ENCODE peak calls at places on chromosomes 4 and X, in eight cellular contexts. C is HFFc6, H is mammary epithelial cell, L is fibroblast of pulmonary artery, U is retinal pigment epithelial cell, B is PC-3, V is breast epithelium, X is pancreas. Z is an unnamed sample.
A peak's percentile ranks its signal among the peaks of the same experiment; 100 is the strongest.

GRCh38 chr4:54695359-54696149 is 37.8 kb downstream of the KIT start:
- DNase-seq in C (no peak), H (no peak), L (no peak), U (no peak), B (no peak), V (no peak), X (no peak), Z (no peak)

GRCh38 chr4:64756016-64756415 is 346.8 kb upstream of the TECRL start:
- DNase-seq in C (no peak), H (peak; percentile 74), L (peak; percentile 35), U (no peak), B (peak; percentile 62), V (no peak), X (no peak), Z (no peak)

GRCh38 chr4:112735474-112735951 is 98.6 kb downstream of the LARP7 start:
- DNase-seq in C (no peak), H (no peak), L (no peak), U (no peak), B (peak; percentile 40), V (no peak), X (no peak), Z (no peak)

GRCh38 chrX:133859336-133859735 is 126.1 kb downstream of the GPC3 start:
- DNase-seq in C (no peak), H (peak; percentile 57), L (no peak), U (no peak), B (no peak), V (no peak), X (no peak), Z (no peak)

GRCh38 chrX:65581661-65582339 is 47.2 kb upstream of the LAS1L start:
- DNase-seq in C (peak; percentile 35), H (peak; percentile 49), L (peak; percentile 76), U (no peak), B (peak; percentile 85), V (no peak), X (peak; percentile 44), Z (no peak)

GRCh38 chrX:23434356-23434884 is 99.8 kb downstream of the PTCHD1 start:
- DNase-seq in C (peak; percentile 0), H (peak; percentile 41), L (peak; percentile 73), U (peak; percentile 6), B (peak; percentile 48), V (peak; percentile 63), X (peak; percentile 64), Z (peak; percentile 7)

GRCh38 chr4:83644677-83645639 is 109.0 kb downstream of the GPAT3 start:
- DNase-seq in C (peak; percentile 38), H (peak; percentile 37), L (peak; percentile 82), U (peak; percentile 23), B (peak; percentile 74), V (no peak), X (no peak), Z (peak; percentile 30)

GRCh38 chrX:113400193-113400704 is 559.6 kb upstream of the AMOT start:
- DNase-seq in C (no peak), H (peak; percentile 40), L (peak; percentile 58), U (peak; percentile 32), B (peak; percentile 6), V (no peak), X (no peak), Z (no peak)

GRCh38 chrX:71254092-71254941 is at the start of gene ZMYM3:
- DNase-seq in C (peak; percentile 72), H (peak; percentile 77), L (peak; percentile 82), U (peak; percentile 50), B (peak; percentile 85), V (peak; percentile 79), X (peak; percentile 88), Z (peak; percentile 38)

GRCh38 chrX:130125090-130125489 is 14.8 kb upstream of the ELF4 start:
- DNase-seq in C (no peak), H (peak; percentile 92), L (peak; percentile 83), U (no peak), B (no peak), V (peak; percentile 64), X (peak; percentile 79), Z (peak; percentile 56)

GRCh38 chr4:83910693-83911092 is 374.8 kb downstream of the GPAT3 start:
- DNase-seq in C (no peak), H (no peak), L (no peak), U (no peak), B (no peak), V (no peak), X (no peak), Z (no peak)

GRCh38 chr4:122005064-122005755 is 53.4 kb upstream of the TRPC3 start:
- DNase-seq in C (no peak), H (no peak), L (peak; percentile 16), U (no peak), B (no peak), V (no peak), X (no peak), Z (no peak)

GRCh38 chr4:40931238-40931637 is 181.5 kb downstream of the NSUN7 start:
- DNase-seq in C (no peak), H (no peak), L (no peak), U (no peak), B (no peak), V (no peak), X (no peak), Z (no peak)

GRCh38 chr4:963276-964225 is 9.8 kb downstream of the DGKQ start:
- DNase-seq in C (no peak), H (no peak), L (no peak), U (no peak), B (no peak), V (no peak), X (no peak), Z (no peak)

GRCh38 chrX:1592863-1593201 is 1.4 kb downstream of the AKAP17A start:
- DNase-seq in C (no peak), H (no peak), L (no peak), U (no peak), B (no peak), V (no peak), X (no peak), Z (no peak)

GRCh38 chrX:155983326-155983725 is 14.2 kb upstream of the IL9R start:
- DNase-seq in C (no peak), H (no peak), L (no peak), U (no peak), B (no peak), V (no peak), X (no peak), Z (no peak)

GRCh38 chr4:16508968-16509367 is 282.7 kb upstream of the TAPT1 start:
- DNase-seq in C (no peak), H (no peak), L (no peak), U (no peak), B (peak; percentile 42), V (no peak), X (no peak), Z (no peak)

DNA sequence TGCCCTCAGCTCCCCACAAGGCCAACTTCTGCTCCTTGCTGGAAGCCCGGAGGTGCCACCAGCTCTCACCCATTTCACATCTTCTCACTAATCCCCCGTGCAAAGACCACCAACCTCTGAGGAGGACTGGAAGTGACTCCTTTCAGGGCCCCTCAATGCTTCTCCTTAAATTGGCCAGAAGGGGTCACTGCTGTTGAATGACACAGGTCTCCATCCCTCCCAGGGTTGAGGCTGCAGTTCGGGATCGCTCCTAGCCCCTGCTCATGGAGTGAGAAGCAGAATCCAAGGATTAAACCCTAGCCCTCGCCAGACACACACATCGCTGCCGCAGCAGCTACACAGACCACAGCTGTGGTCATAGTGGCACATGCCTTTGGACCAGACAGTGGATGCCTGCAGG is 279.5 kb upstream of the TAPT1 start:
- DNase-seq in C (peak; percentile 2), H (no peak), L (peak; percentile 52), U (no peak), B (peak; percentile 20), V (no peak), X (no peak), Z (no peak)
- TF ChIP-seq CTCF in C (peak; percentile 66), H (no peak), L (peak; percentile 53), U (peak; percentile 54), B (peak; percentile 55), V (no peak), X (no peak), Z (peak; percentile 24)

GRCh38 chr4:177574446-177574845 is 132.2 kb upstream of the AGA start:
- DNase-seq in C (peak; percentile 2), H (no peak), L (peak; percentile 21), U (no peak), B (peak; percentile 52), V (no peak), X (no peak), Z (no peak)

GRCh38 chr4:177583000-177583399 is 140.8 kb upstream of the AGA start:
- DNase-seq in C (peak; percentile 15), H (peak; percentile 25), L (no peak), U (no peak), B (peak; percentile 14), V (no peak), X (no peak), Z (no peak)

GRCh38 chr4:177579649-177580048 is 137.4 kb upstream of the AGA start:
- DNase-seq in C (no peak), H (no peak), L (no peak), U (no peak), B (peak; percentile 10), V (no peak), X (no peak), Z (no peak)
- TF ChIP-seq CTCF in C (peak; percentile 51), H (peak; percentile 20), L (no peak), U (peak; percentile 28), B (peak; percentile 56), V (no peak), X (no peak), Z (peak; percentile 24)

DNA sequence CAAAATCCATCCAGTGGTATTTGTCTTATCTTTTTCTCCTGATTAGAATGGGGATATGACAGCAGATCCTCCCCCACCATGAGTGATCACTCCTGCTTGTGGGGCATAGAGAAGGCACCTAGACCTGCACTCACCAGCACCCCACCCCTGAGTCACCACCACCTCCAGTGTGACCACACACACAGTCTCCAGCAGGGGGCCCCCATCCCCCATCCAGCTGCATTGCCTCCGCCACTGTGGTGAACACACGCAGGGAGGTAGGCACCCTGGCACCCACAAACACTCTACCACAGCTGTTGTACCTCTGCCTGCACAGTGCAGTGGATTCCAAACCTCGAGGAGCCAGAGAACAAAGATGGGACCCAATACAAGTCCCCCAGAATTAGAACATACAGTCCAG is 9.0 kb upstream of the MAGEA8 start:
- DNase-seq in C (no peak), H (peak; percentile 18), L (peak; percentile 4), U (no peak), B (peak; percentile 70), V (peak; percentile 62), X (no peak), Z (no peak)
- TF ChIP-seq CTCF in C (peak; percentile 37), H (peak; percentile 4), L (peak; percentile 29), U (peak; percentile 35), B (peak; percentile 74), V (no peak), X (no peak), Z (no peak)

GRCh38 chr4:95693594-95693993 is 144.8 kb upstream of the UNC5C start:
- DNase-seq in C (no peak), H (peak; percentile 48), L (peak; percentile 68), U (no peak), B (peak; percentile 58), V (no peak), X (no peak), Z (no peak)
- TF ChIP-seq CTCF in C (no peak), H (peak; percentile 60), L (peak; percentile 54), U (peak; percentile 11), B (peak; percentile 63), V (no peak), X (no peak), Z (no peak)

GRCh38 chr4:95694411-95694810 is 145.5 kb upstream of the PDHA2 start:
- DNase-seq in C (no peak), H (peak; percentile 19), L (peak; percentile 44), U (no peak), B (no peak), V (no peak), X (no peak), Z (no peak)
- TF ChIP-seq CTCF in C (no peak), H (no peak), L (no peak), U (no peak), B (no peak), V (no peak), X (no peak), Z (no peak)

Z was measured in AG09319.